ENCODE peak calls at places on chromosome 1, in five cellular contexts. V is WTC11; D is activated CD8-positive, alpha-beta T cell treated with anti-CD3 and anti-CD28 coated beads for 36 hours; W is fibroblast of lung; R is cardiac muscle cell. C is an unnamed sample.

GRCh38 chr1:216422821-216423529 is at the start of gene USH2A:
- DNase-seq in V (peak), D (no peak), W (peak), R (peak), C (no peak)

GRCh38 chr1:198667796-198668195 is 29.0 kb downstream of the PTPRC start:
- DNase-seq in V (no peak), D (no peak), W (no peak), R (no peak), C (no peak)

GRCh38 chr1:151968058-151968457 is 25.6 kb downstream of the S100A10 start:
- DNase-seq in V (peak), D (peak), W (peak), R (peak), C (peak)

GRCh38 chr1:65167544-65167943 is 19.5 kb downstream of the AK4 start:
- DNase-seq in V (no peak), D (no peak), W (no peak), R (peak), C (no peak)

GRCh38 chr1:182917386-182917785 is 35.6 kb downstream of the SHCBP1L start:
- DNase-seq in V (no peak), D (no peak), W (peak), R (no peak), C (no peak)

GRCh38 chr1:188889166-188889565 is 1588.5 kb downstream of the BRINP3 start:
- DNase-seq in V (no peak), D (no peak), W (no peak), R (no peak), C (no peak)

GRCh38 chr1:175481126-175482071 is 262.0 kb downstream of the TNR start:
- DNase-seq in V (no peak), D (no peak), W (peak), R (peak), C (peak)

GRCh38 chr1:86318431-86318830 is 77.7 kb downstream of the ODF2L start:
- DNase-seq in V (no peak), D (no peak), W (no peak), R (no peak), C (no peak)

GRCh38 chr1:198543670-198544260 is 3.3 kb upstream of the ATP6V1G3 start:
- DNase-seq in V (no peak), D (no peak), W (no peak), R (no peak), C (no peak)

GRCh38 chr1:15966081-15966955 is 9.6 kb downstream of the ZBTB17 start:
- DNase-seq in V (no peak), D (peak), W (peak), R (no peak), C (peak)

GRCh38 chr1:185964946-185965345 is 230.8 kb downstream of the HMCN1 start:
- DNase-seq in V (no peak), D (no peak), W (no peak), R (no peak), C (no peak)

GRCh38 chr1:156748670-156749428 is 2.6 kb downstream of the HDGF start:
- DNase-seq in V (no peak), D (no peak), W (peak), R (peak), C (no peak)

GRCh38 chr1:31376374-31377134 is 3.7 kb upstream of the FABP3 start:
- DNase-seq in V (no peak), D (no peak), W (peak), R (no peak), C (no peak)

GRCh38 chr1:107782192-107782845 is 182.7 kb downstream of the VAV3 start:
- DNase-seq in V (no peak), D (peak), W (peak), R (peak), C (no peak)

GRCh38 chr1:206006946-206007345 is 3.8 kb upstream of the RAB7B start:
- DNase-seq in V (no peak), D (no peak), W (no peak), R (no peak), C (no peak)

GRCh38 chr1:96418969-96419368 is 302.6 kb upstream of the PTBP2 start:
- DNase-seq in V (no peak), D (no peak), W (no peak), R (no peak), C (no peak)

GRCh38 chr1:14958249-14959215 is 195.0 kb upstream of the TMEM51 start:
- DNase-seq in V (no peak), D (no peak), W (no peak), R (no peak), C (no peak)

GRCh38 chr1:119275145-119275929 is 93.2 kb upstream of the HAO2 start:
- DNase-seq in V (peak), D (peak), W (peak), R (peak), C (peak)

GRCh38 chr1:215031392-215031791 is 51.1 kb upstream of the KCNK2 start:
- DNase-seq in V (no peak), D (no peak), W (no peak), R (no peak), C (no peak)

GRCh38 chr1:63758805-63759204 is 15.0 kb upstream of the ROR1 start:
- DNase-seq in V (no peak), D (no peak), W (no peak), R (no peak), C (no peak)

GRCh38 chr1:214579183-214579582 is 23.8 kb upstream of the CENPF start:
- DNase-seq in V (no peak), D (no peak), W (no peak), R (no peak), C (no peak)

GRCh38 chr1:198637157-198637556 is 1.7 kb upstream of the PTPRC start:
- DNase-seq in V (no peak), D (no peak), W (no peak), R (no peak), C (no peak)

GRCh38 chr1:76075188-76075489 is 593 bp downstream of the ST6GALNAC3 start:
- DNase-seq in V (no peak), D (no peak), W (no peak), R (no peak), C (no peak)

GRCh38 chr1:228015276-228016180 is 8.7 kb downstream of the WNT3A start:
- DNase-seq in V (peak), D (no peak), W (peak), R (no peak), C (no peak)

GRCh38 chr1:150061632-150062101 is 5.9 kb upstream of the VPS45 start:
- DNase-seq in V (no peak), D (no peak), W (peak), R (no peak), C (no peak)

GRCh38 chr1:37058424-37058988 is 24.2 kb upstream of the GRIK3 start:
- DNase-seq in V (no peak), D (no peak), W (no peak), R (no peak), C (no peak)

GRCh38 chr1:245131026-245131393 is 23.8 kb upstream of the KIF26B start:
- DNase-seq in V (no peak), D (no peak), W (no peak), R (no peak), C (no peak)

GRCh38 chr1:6419397-6419802 is 319 bp downstream of the HES2 start:
- DNase-seq in V (peak), D (no peak), W (no peak), R (no peak), C (no peak)

GRCh38 chr1:41683681-41684500 is 199.4 kb upstream of the EDN2 start:
- DNase-seq in V (no peak), D (peak), W (peak), R (no peak), C (no peak)

GRCh38 chr1:152110860-152111514 is 4.3 kb downstream of the TCHH start:
- DNase-seq in V (peak), D (peak), W (peak), R (no peak), C (peak)

GRCh38 chr1:230069813-230070212 is 2.8 kb downstream of the GALNT2 start:
- DNase-seq in V (no peak), D (peak), W (no peak), R (peak), C (no peak)

GRCh38 chr1:58739851-58740466 is 40.1 kb upstream of the MYSM1 start:
- DNase-seq in V (no peak), D (peak), W (peak), R (peak), C (peak)

GRCh38 chr1:30798954-30799491 is 41.4 kb upstream of the LAPTM5 start:
- DNase-seq in V (no peak), D (no peak), W (no peak), R (no peak), C (no peak)

GRCh38 chr1:25905680-25906643 is at the start of gene STMN1:
- DNase-seq in V (peak), D (peak), W (peak), R (peak), C (peak)

GRCh38 chr1:6205849-6206845 is at the start of gene RNF207:
- DNase-seq in V (peak), D (peak), W (peak), R (peak), C (peak)

GRCh38 chr1:200290010-200290685 is 119.7 kb downstream of the ZNF281 start:
- DNase-seq in V (peak), D (peak), W (no peak), R (no peak), C (no peak)

DNA sequence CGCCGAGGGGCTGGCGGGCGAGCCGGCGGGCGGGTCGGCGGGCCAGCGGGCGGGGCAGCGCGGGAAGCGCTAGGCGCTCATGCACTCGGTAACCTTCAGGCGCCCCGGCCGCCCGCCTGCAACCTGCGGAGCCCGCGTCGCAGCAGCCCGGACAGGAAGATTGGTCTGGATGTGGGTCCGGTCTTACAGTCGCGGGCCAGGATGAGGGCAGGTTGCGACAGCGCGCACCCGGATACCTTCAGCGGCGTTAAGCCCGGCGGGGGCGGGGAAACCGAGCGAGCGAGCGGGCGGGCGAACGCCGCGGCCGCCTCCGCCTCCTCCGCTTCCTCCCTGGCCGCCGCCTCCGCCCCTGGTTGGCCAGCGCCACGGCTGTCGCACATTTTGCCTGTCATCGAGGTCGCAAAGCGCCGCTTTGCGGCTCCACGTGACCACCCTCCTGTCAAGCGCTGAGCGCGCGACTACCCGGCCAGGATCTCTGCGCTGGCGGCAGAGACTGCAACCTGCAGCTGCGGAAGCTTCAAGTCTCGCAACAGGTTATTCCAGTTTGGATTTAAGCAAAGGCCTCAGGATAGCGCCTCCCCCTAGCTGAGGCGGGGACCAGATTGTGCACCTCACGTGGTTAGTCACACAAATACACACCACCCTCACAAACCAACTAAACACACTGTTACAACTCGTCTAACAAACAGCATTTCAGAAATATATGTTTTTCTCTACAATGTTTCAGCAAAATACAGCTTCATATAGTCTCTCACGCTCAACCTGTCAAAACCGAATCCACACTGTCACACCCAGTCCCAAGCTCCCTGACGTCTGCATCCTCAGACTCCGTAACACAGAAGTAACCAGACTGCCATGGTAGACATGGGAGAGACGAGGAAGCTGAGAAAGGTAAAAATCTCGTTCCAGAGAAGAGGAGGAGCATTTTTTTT is at the start of gene FAF1:
- DNase-seq in V (peak), D (peak), W (peak), R (peak), C (peak)
- TF ChIP-seq CTCF in V (peak), D (peak), W (peak), R (no peak), C (no peak)

DNA sequence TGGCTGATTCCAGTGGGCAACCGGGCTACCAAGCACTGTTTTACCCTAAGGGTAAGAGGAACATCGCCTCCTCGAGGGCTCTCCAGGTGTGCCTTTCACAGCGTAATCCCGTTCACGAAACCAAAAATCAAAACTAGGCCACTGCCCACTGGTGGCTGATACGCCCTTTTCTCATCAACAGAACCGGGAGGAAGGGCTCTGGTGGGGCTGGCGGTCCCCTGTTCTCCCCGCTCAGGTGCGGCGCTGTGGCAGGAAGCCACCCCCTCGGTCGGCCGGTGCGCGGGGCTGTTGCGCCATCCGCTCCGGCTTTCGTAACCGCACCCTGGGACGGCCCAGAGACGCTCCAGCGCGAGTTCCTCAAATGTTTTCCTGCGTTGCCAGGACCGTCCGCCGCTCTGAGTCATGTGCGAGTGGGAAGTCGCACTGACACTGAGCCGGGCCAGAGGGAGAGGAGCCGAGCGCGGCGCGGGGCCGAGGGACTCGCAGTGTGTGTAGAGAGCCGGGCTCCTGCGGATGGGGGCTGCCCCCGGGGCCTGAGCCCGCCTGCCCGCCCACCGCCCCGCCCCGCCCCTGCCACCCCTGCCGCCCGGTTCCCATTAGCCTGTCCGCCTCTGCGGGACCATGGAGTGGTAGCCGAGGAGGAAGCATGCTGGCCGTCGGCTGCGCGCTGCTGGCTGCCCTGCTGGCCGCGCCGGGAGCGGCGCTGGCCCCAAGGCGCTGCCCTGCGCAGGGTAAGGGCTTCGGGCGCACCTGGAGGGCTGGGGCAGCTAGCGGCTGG is at the start of gene IL6R:
- DNase-seq in V (peak), D (peak), W (peak), R (peak), C (peak)
- TF ChIP-seq CTCF in V (no peak), D (peak), W (peak), R (peak), C (peak)

GRCh38 chr1:169585184-169585583 is 1.1 kb downstream of the F5 start:
- DNase-seq in V (no peak), D (no peak), W (no peak), R (no peak), C (no peak)

GRCh38 chr1:169588112-169588511 is 1.8 kb upstream of the F5 start:
- DNase-seq in V (no peak), D (no peak), W (no peak), R (no peak), C (no peak)

GRCh38 chr1:169586067-169586394 is 250 bp downstream of the F5 start:
- DNase-seq in V (no peak), D (no peak), W (no peak), R (no peak), C (no peak)

GRCh38 chr1:169584483-169585144 is 1.7 kb downstream of the F5 start:
- DNase-seq in V (no peak), D (peak), W (no peak), R (no peak), C (no peak)

DNA sequence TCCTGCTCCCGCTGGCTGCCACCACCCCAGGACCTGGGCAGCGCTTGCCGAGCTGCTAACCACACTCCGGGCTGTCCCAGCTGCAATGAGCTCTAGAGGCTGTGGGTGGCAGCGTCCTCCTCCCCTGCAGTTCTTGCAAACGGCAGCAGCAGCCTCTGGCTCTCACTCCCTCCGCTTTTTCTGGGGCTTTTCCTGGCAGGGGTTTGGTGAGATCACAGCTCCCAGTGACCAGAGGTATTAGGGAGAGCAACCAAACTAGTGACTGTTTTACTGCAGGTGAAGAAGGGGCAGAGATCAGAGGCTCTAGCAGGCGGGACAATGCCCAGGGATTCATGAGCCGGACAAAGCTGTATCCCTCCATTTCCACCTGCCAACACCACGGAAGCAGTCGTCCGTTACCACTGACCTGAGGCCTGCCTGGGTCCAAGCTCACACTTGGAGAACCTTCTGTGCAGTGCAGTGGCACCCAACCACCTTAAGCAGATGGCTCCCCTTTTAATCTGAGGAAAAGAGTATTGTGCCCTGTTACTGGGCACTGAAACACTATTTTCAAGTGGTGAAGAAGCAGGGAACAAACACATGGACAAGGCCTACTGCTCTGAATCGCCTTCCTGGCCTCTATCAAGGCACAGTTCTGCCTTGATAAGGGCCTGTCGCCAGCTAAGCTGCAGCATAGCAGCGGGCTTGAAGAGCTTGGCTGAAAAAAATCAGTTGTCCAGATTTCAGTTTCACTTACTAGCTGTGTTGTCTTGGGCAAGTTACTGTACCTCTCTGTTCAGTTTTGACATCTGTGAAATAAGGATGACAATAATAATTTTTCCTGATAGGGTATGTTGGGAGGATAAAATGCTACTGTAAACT is at the start of gene F5:
- DNase-seq in V (peak), D (peak), W (peak), R (peak), C (peak)
- TF ChIP-seq CTCF in V (no peak), D (peak), W (peak), R (peak), C (peak)

GRCh38 chr1:225857256-225857655 is 24.9 kb downstream of the TMEM63A start:
- DNase-seq in V (no peak), D (no peak), W (no peak), R (no peak), C (no peak)

GRCh38 chr1:225853441-225853840 is 28.7 kb downstream of the TMEM63A start:
- DNase-seq in V (no peak), D (no peak), W (no peak), R (no peak), C (no peak)

GRCh38 chr1:225859151-225859550 is 23.0 kb downstream of the TMEM63A start:
- DNase-seq in V (no peak), D (no peak), W (no peak), R (no peak), C (no peak)

GRCh38 chr1:225852413-225853119 is 29.6 kb downstream of the TMEM63A start:
- DNase-seq in V (no peak), D (no peak), W (no peak), R (no peak), C (no peak)

GRCh38 chr1:225855503-225856285 is 26.5 kb downstream of the TMEM63A start:
- DNase-seq in V (no peak), D (no peak), W (no peak), R (no peak), C (no peak)
- TF ChIP-seq CTCF in V (no peak), D (no peak), W (no peak), R (no peak), C (no peak)

DNA sequence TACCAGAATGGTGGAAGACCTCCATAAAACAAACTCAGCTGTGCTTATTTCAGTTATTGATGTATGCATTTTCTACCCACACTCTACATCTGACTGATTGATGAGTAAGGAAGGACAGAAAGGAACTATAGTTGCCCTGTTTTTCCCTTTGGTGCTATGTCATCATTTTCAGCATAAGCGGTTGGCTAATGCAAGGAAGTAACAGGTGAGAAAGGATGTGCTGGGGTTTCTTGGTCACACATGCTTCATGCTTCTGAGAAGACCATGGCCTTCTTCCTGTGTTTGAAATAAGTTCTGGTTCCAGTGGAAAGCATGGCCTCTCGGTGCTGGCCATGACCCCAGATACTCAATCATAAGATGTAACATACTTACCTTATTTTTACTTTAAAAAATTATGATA is 541.2 kb downstream of the PTPRU start:
- DNase-seq in V (no peak), D (no peak), W (no peak), R (no peak), C (no peak)
- TF ChIP-seq CTCF in V (no peak), D (no peak), W (no peak), R (no peak), C (no peak)

GRCh38 chr1:79380078-79380477 is 373.5 kb upstream of the ADGRL4 start:
- DNase-seq in V (no peak), D (no peak), W (no peak), R (no peak), C (no peak)
- TF ChIP-seq CTCF in V (peak), D (no peak), W (peak), R (no peak), C (no peak)

GRCh38 chr1:84771895-84772294 is 81.6 kb upstream of the SSX2IP start:
- DNase-seq in V (no peak), D (no peak), W (no peak), R (no peak), C (no peak)
- TF ChIP-seq CTCF in V (no peak), D (no peak), W (no peak), R (no peak), C (no peak)

DNA sequence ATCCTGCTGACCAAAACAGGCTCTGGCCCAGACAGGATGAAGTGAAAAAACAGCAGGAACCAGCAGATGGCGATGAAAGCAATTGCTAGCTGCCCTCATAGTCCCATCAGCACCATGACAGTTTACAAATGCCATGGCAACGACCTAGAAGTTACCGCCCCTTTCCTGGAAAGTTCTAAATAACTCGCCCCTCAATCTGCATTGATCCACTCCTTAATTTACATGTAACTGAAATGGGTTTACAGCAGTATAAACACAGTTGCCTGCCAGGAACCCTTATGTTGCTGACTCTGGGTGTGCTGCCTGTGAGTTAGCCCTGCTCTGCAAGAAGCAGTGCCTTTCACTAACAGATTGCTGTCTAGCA is 65.5 kb upstream of the CR1L start:
- DNase-seq in V (peak), D (peak), W (peak), R (peak), C (peak)
- TF ChIP-seq CTCF in V (peak), D (peak), W (peak), R (peak), C (peak)

C was measured in GM13977.